ENCODE peak calls at places on chromosomes 5 and 9, in ten cellular contexts. One of them, this sample, is unnamed.

GRCh38 chr9:93460689-93461413 is 7.5 kb upstream of the FAM120AOS start:
- DNase-seq in A549: no peak
- DNase-seq in AG08396: no peak
- DNase-seq in GDM1: no peak
- DNase-seq in stimulated activated CD4-positive, alpha-beta T cell treated with anti-CD3 and anti-CD28 coated beads, Interleukin-12 subunit alpha, Interleukin-12 subunit beta, amount 100 ng/mL, for 24 hours: no peak
- DNase-seq in naive thymus-derived CD8-positive, alpha-beta T cell: no peak
- DNase-seq in memory B cell: no peak
- DNase-seq in activated naive CD4-positive, alpha-beta T cell treated with anti-CD3 and anti-CD28 coated beads, Interleukin-2, amount 10 ng/mL, durations not matched to agents 7 days and 5 days: no peak
- DNase-seq in germinal center: no peak
- DNase-seq in NCI-H1092 treated with DMSO at 0.1 percent for 48 hours: no peak
- DNase-seq in this sample: no peak

GRCh38 chr5:138611295-138612220 is 36.4 kb upstream of the HSPA9 start:
- DNase-seq in A549: no peak
- DNase-seq in AG08396: no peak
- DNase-seq in GDM1: no peak
- DNase-seq in stimulated activated CD4-positive, alpha-beta T cell treated with anti-CD3 and anti-CD28 coated beads, Interleukin-12 subunit alpha, Interleukin-12 subunit beta, amount 100 ng/mL, for 24 hours: no peak
- DNase-seq in naive thymus-derived CD8-positive, alpha-beta T cell: no peak
- DNase-seq in memory B cell: no peak
- DNase-seq in activated naive CD4-positive, alpha-beta T cell treated with anti-CD3 and anti-CD28 coated beads, Interleukin-2, amount 10 ng/mL, durations not matched to agents 7 days and 5 days: no peak
- DNase-seq in germinal center: no peak
- DNase-seq in NCI-H1092 treated with DMSO at 0.1 percent for 48 hours: peak; percentile 70
- DNase-seq in this sample: no peak

GRCh38 chr5:33888582-33888981 is 3.2 kb downstream of the ADAMTS12 start:
- DNase-seq in A549: no peak
- DNase-seq in AG08396: peak; percentile 56
- DNase-seq in GDM1: no peak
- DNase-seq in stimulated activated CD4-positive, alpha-beta T cell treated with anti-CD3 and anti-CD28 coated beads, Interleukin-12 subunit alpha, Interleukin-12 subunit beta, amount 100 ng/mL, for 24 hours: no peak
- DNase-seq in naive thymus-derived CD8-positive, alpha-beta T cell: no peak
- DNase-seq in memory B cell: no peak
- DNase-seq in activated naive CD4-positive, alpha-beta T cell treated with anti-CD3 and anti-CD28 coated beads, Interleukin-2, amount 10 ng/mL, durations not matched to agents 7 days and 5 days: no peak
- DNase-seq in germinal center: no peak
- DNase-seq in NCI-H1092 treated with DMSO at 0.1 percent for 48 hours: no peak
- DNase-seq in this sample: peak; percentile 83

GRCh38 chr9:26170224-26170623 is 492.0 kb upstream of the TUSC1 start:
- DNase-seq in A549: peak; percentile 10
- DNase-seq in AG08396: no peak
- DNase-seq in GDM1: no peak
- DNase-seq in stimulated activated CD4-positive, alpha-beta T cell treated with anti-CD3 and anti-CD28 coated beads, Interleukin-12 subunit alpha, Interleukin-12 subunit beta, amount 100 ng/mL, for 24 hours: no peak
- DNase-seq in naive thymus-derived CD8-positive, alpha-beta T cell: no peak
- DNase-seq in memory B cell: no peak
- DNase-seq in activated naive CD4-positive, alpha-beta T cell treated with anti-CD3 and anti-CD28 coated beads, Interleukin-2, amount 10 ng/mL, durations not matched to agents 7 days and 5 days: no peak
- DNase-seq in germinal center: no peak
- DNase-seq in NCI-H1092 treated with DMSO at 0.1 percent for 48 hours: no peak
- DNase-seq in this sample: peak; percentile 29

GRCh38 chr5:140418862-140419520 is 17.4 kb downstream of the ANKHD1 start:
- DNase-seq in A549: no peak
- DNase-seq in AG08396: no peak
- DNase-seq in GDM1: no peak
- DNase-seq in stimulated activated CD4-positive, alpha-beta T cell treated with anti-CD3 and anti-CD28 coated beads, Interleukin-12 subunit alpha, Interleukin-12 subunit beta, amount 100 ng/mL, for 24 hours: no peak
- DNase-seq in naive thymus-derived CD8-positive, alpha-beta T cell: no peak
- DNase-seq in memory B cell: no peak
- DNase-seq in activated naive CD4-positive, alpha-beta T cell treated with anti-CD3 and anti-CD28 coated beads, Interleukin-2, amount 10 ng/mL, durations not matched to agents 7 days and 5 days: no peak
- DNase-seq in germinal center: no peak
- DNase-seq in NCI-H1092 treated with DMSO at 0.1 percent for 48 hours: no peak
- DNase-seq in this sample: no peak

GRCh38 chr9:35603506-35603985 is 1.5 kb upstream of the TESK1 start:
- DNase-seq in A549: no peak
- DNase-seq in AG08396: peak; percentile 74
- DNase-seq in GDM1: no peak
- DNase-seq in stimulated activated CD4-positive, alpha-beta T cell treated with anti-CD3 and anti-CD28 coated beads, Interleukin-12 subunit alpha, Interleukin-12 subunit beta, amount 100 ng/mL, for 24 hours: no peak
- DNase-seq in naive thymus-derived CD8-positive, alpha-beta T cell: no peak
- DNase-seq in memory B cell: no peak
- DNase-seq in activated naive CD4-positive, alpha-beta T cell treated with anti-CD3 and anti-CD28 coated beads, Interleukin-2, amount 10 ng/mL, durations not matched to agents 7 days and 5 days: peak; percentile 34
- DNase-seq in germinal center: no peak
- DNase-seq in NCI-H1092 treated with DMSO at 0.1 percent for 48 hours: no peak
- DNase-seq in this sample: peak; percentile 90

GRCh38 chr9:3962467-3962866 is 337.4 kb downstream of the GLIS3 start:
- DNase-seq in A549: peak; percentile 82
- DNase-seq in AG08396: peak; percentile 17
- DNase-seq in GDM1: no peak
- DNase-seq in stimulated activated CD4-positive, alpha-beta T cell treated with anti-CD3 and anti-CD28 coated beads, Interleukin-12 subunit alpha, Interleukin-12 subunit beta, amount 100 ng/mL, for 24 hours: no peak
- DNase-seq in naive thymus-derived CD8-positive, alpha-beta T cell: no peak
- DNase-seq in memory B cell: no peak
- DNase-seq in activated naive CD4-positive, alpha-beta T cell treated with anti-CD3 and anti-CD28 coated beads, Interleukin-2, amount 10 ng/mL, durations not matched to agents 7 days and 5 days: no peak
- DNase-seq in germinal center: no peak
- DNase-seq in NCI-H1092 treated with DMSO at 0.1 percent for 48 hours: peak; percentile 42
- DNase-seq in this sample: peak; percentile 40

GRCh38 chr5:82924990-82925385 is 152.2 kb downstream of the TMEM167A start:
- DNase-seq in A549: no peak
- DNase-seq in AG08396: no peak
- DNase-seq in GDM1: no peak
- DNase-seq in stimulated activated CD4-positive, alpha-beta T cell treated with anti-CD3 and anti-CD28 coated beads, Interleukin-12 subunit alpha, Interleukin-12 subunit beta, amount 100 ng/mL, for 24 hours: no peak
- DNase-seq in naive thymus-derived CD8-positive, alpha-beta T cell: no peak
- DNase-seq in memory B cell: no peak
- DNase-seq in activated naive CD4-positive, alpha-beta T cell treated with anti-CD3 and anti-CD28 coated beads, Interleukin-2, amount 10 ng/mL, durations not matched to agents 7 days and 5 days: no peak
- DNase-seq in germinal center: no peak
- DNase-seq in NCI-H1092 treated with DMSO at 0.1 percent for 48 hours: no peak
- DNase-seq in this sample: peak; percentile 30